ENCODE peak calls at places on chromosome 7, in five cellular contexts. F, D, Q, T and B are unnamed samples.

GRCh38 chr7:141045842-141046630 is 27.8 kb upstream of the TMEM178B start:
- DNase-seq in F (no peak), D (peak), Q (no peak), T (no peak), B (no peak)

GRCh38 chr7:157816086-157816485 is 479.3 kb downstream of the DNAJB6 start:
- DNase-seq in F (no peak), D (no peak), Q (no peak), T (no peak), B (no peak)

GRCh38 chr7:134599371-134599770 is 47.3 kb upstream of the BPGM start:
- DNase-seq in F (no peak), D (no peak), Q (peak), T (no peak), B (no peak)

GRCh38 chr7:2082357-2083038 is 150.2 kb downstream of the MAD1L1 start:
- DNase-seq in F (no peak), D (peak), Q (no peak), T (peak), B (no peak)

GRCh38 chr7:72183835-72184234 is 228.3 kb downstream of the CALN1 start:
- DNase-seq in F (no peak), D (no peak), Q (no peak), T (no peak), B (no peak)

GRCh38 chr7:2142386-2142785 is 90.4 kb downstream of the MAD1L1 start:
- DNase-seq in F (no peak), D (no peak), Q (no peak), T (no peak), B (no peak)

GRCh38 chr7:140342732-140343514 is 55.4 kb downstream of the SLC37A3 start:
- DNase-seq in F (peak), D (peak), Q (peak), T (no peak), B (no peak)

GRCh38 chr7:51019891-51020855 is 237.5 kb upstream of the GRB10 start:
- DNase-seq in F (peak), D (peak), Q (no peak), T (no peak), B (no peak)

GRCh38 chr7:138608292-138608691 is 92.9 kb downstream of the SVOPL start:
- DNase-seq in F (no peak), D (peak), Q (no peak), T (no peak), B (no peak)

GRCh38 chr7:137992042-137992737 is 9.7 kb downstream of the CREB3L2 start:
- DNase-seq in F (no peak), D (peak), Q (no peak), T (no peak), B (no peak)

GRCh38 chr7:74612015-74612829 is 45.3 kb upstream of the GTF2I start:
- DNase-seq in F (no peak), D (peak), Q (peak), T (no peak), B (no peak)

GRCh38 chr7:93890464-93891068 is at the start of gene TFPI2:
- DNase-seq in F (peak), D (peak), Q (no peak), T (peak), B (no peak)

GRCh38 chr7:137025469-137026175 is 157.2 kb downstream of the CHRM2 start:
- DNase-seq in F (no peak), D (peak), Q (no peak), T (no peak), B (no peak)

GRCh38 chr7:157442993-157443831 is 106.4 kb downstream of the DNAJB6 start:
- DNase-seq in F (peak), D (no peak), Q (no peak), T (no peak), B (no peak)

GRCh38 chr7:74398426-74398825 is 55.3 kb upstream of the GTF2IRD1 start:
- DNase-seq in F (no peak), D (no peak), Q (no peak), T (no peak), B (no peak)

GRCh38 chr7:2558620-2559282 is at the start of gene IQCE:
- DNase-seq in F (peak), D (peak), Q (peak), T (peak), B (peak)

GRCh38 chr7:147971606-147972005 is 619.0 kb upstream of the C7orf33 start:
- DNase-seq in F (no peak), D (no peak), Q (no peak), T (no peak), B (no peak)

GRCh38 chr7:71165708-71166107 is 33.8 kb downstream of the GALNT17 start:
- DNase-seq in F (no peak), D (no peak), Q (no peak), T (no peak), B (no peak)

GRCh38 chr7:135976312-135977019 is 693 bp downstream of the MTPN start:
- DNase-seq in F (no peak), D (no peak), Q (no peak), T (no peak), B (peak)

GRCh38 chr7:158887594-158887993 is 31.2 kb downstream of the DYNC2I1 start:
- DNase-seq in F (no peak), D (peak), Q (no peak), T (no peak), B (no peak)

GRCh38 chr7:2941201-2941859 is 97.2 kb upstream of the GNA12 start:
- DNase-seq in F (no peak), D (no peak), Q (no peak), T (no peak), B (no peak)

GRCh38 chr7:151674161-151674920 is 154.6 kb upstream of the RHEB start:
- DNase-seq in F (no peak), D (no peak), Q (no peak), T (no peak), B (no peak)

GRCh38 chr7:22569586-22570321 is 69.8 kb upstream of the STEAP1B start:
- DNase-seq in F (no peak), D (peak), Q (peak), T (no peak), B (no peak)

GRCh38 chr7:81721428-81721827 is 48.4 kb downstream of the HGF start:
- DNase-seq in F (no peak), D (peak), Q (no peak), T (no peak), B (no peak)

GRCh38 chr7:70306173-70306572 is 707.9 kb downstream of the AUTS2 start:
- DNase-seq in F (no peak), D (no peak), Q (no peak), T (no peak), B (no peak)

GRCh38 chr7:30157217-30157616 is 22.4 kb downstream of the MTURN start:
- DNase-seq in F (no peak), D (no peak), Q (no peak), T (no peak), B (no peak)

GRCh38 chr7:119256446-119257131 is 1016.4 kb upstream of the KCND2 start:
- DNase-seq in F (no peak), D (no peak), Q (no peak), T (no peak), B (no peak)

GRCh38 chr7:74294191-74294998 is 5.2 kb downstream of the CLIP2 start:
- DNase-seq in F (no peak), D (peak), Q (no peak), T (no peak), B (no peak)

GRCh38 chr7:17844514-17845196 is 95.6 kb downstream of the SNX13 start:
- DNase-seq in F (no peak), D (peak), Q (no peak), T (no peak), B (no peak)

GRCh38 chr7:137958593-137959431 is 43.1 kb downstream of the CREB3L2 start:
- DNase-seq in F (no peak), D (no peak), Q (no peak), T (no peak), B (no peak)

GRCh38 chr7:28988091-28988490 is 30.0 kb upstream of the TRIL start:
- DNase-seq in F (no peak), D (peak), Q (no peak), T (no peak), B (no peak)

GRCh38 chr7:128427289-128427891 is 17.6 kb upstream of the IMPDH1 start:
- DNase-seq in F (no peak), D (peak), Q (no peak), T (no peak), B (no peak)

GRCh38 chr7:78770422-78771410 is 682.8 kb downstream of the MAGI2 start:
- DNase-seq in F (peak), D (peak), Q (peak), T (no peak), B (no peak)

GRCh38 chr7:141649137-141649864 is 52.7 kb downstream of the DENND11 start:
- DNase-seq in F (no peak), D (no peak), Q (no peak), T (no peak), B (no peak)

GRCh38 chr7:142496545-142496991 is 238.7 kb upstream of the PRSS58 start:
- DNase-seq in F (no peak), D (peak), Q (peak), T (no peak), B (no peak)

GRCh38 chr7:151086802-151087246 is 549 bp downstream of the AGAP3 start:
- DNase-seq in F (peak), D (peak), Q (peak), T (no peak), B (no peak)